ENCODE peak calls at places on chromosomes 1 and 21, in five cellular contexts. D is fibroblast of lung, E is SJCRH30, C is colonic mucosa, R is lower lobe of right lung. F is an unnamed sample.

GRCh38 chr1:43292151-43292550 is 6.8 kb upstream of the C1orf210 start:
- DNase-seq in C (no peak), E (no peak), R (no peak), D (no peak), F (no peak)

GRCh38 chr1:151610142-151610541 is 1.7 kb upstream of the SNX27 start:
- DNase-seq in R (no peak), C (no peak), E (no peak), D (no peak), F (no peak)

GRCh38 chr1:9730096-9730901 is 78.8 kb downstream of the PIK3CD start:
- DNase-seq in C (peak; percentile 39), R (peak; percentile 87), E (no peak), D (no peak), F (no peak)

GRCh38 chr1:43286115-43286514 is 734 bp upstream of the C1orf210 start:
- DNase-seq in R (peak; percentile 46), E (no peak), D (no peak), C (peak; percentile 52), F (no peak)

GRCh38 chr21:43654806-43655489 is 4.3 kb downstream of the HSF2BP start:
- DNase-seq in E (no peak), R (no peak), D (no peak), C (no peak), F (peak; percentile 61)

GRCh38 chr1:208251015-208251414 is 6.8 kb upstream of the PLXNA2 start:
- DNase-seq in C (no peak), R (no peak), E (no peak), D (no peak), F (no peak)

GRCh38 chr1:177902151-177902765 is 67.6 kb downstream of the SEC16B start:
- DNase-seq in D (no peak), R (no peak), C (no peak), E (no peak), F (no peak)

GRCh38 chr1:22598736-22599135 is 35.4 kb downstream of the EPHA8 start:
- DNase-seq in D (no peak), E (no peak), R (peak; percentile 36), C (no peak), F (no peak)

GRCh38 chr1:88221396-88221795 is 462.7 kb upstream of the PKN2 start:
- DNase-seq in D (no peak), E (no peak), R (no peak), C (no peak), F (no peak)

GRCh38 chr1:171814692-171815091 is 26.6 kb upstream of the DNM3 start:
- DNase-seq in D (peak; percentile 78), E (no peak), C (no peak), R (no peak), F (no peak)

DNA sequence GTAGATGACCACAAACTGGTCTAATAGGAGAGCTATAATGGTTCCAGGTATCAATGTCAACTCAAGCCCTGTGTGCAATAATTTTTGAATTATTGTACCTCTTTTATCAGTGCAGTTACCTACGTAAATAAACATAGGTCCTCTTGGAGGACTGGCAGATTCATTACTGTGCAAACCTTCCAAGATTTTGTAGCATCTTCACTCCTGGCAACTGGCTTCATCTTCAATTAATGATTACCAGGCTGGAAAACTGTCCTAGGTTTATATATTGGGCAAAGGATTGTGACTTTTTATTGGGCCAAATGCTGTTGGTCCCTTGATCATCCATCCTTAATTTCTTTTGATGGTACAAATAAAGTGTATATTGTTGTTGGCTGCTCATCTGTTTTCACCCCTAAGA is 35.6 kb downstream of the C4BPA start:
- DNase-seq in C (no peak), D (no peak), E (no peak), R (no peak), F (no peak)
- H3K27ac ChIP-seq in C (no peak overlapping the region), D (no peak overlapping the region), E (no peak overlapping the region), R (no peak overlapping the region), F (no peak overlapping the region)

DNA sequence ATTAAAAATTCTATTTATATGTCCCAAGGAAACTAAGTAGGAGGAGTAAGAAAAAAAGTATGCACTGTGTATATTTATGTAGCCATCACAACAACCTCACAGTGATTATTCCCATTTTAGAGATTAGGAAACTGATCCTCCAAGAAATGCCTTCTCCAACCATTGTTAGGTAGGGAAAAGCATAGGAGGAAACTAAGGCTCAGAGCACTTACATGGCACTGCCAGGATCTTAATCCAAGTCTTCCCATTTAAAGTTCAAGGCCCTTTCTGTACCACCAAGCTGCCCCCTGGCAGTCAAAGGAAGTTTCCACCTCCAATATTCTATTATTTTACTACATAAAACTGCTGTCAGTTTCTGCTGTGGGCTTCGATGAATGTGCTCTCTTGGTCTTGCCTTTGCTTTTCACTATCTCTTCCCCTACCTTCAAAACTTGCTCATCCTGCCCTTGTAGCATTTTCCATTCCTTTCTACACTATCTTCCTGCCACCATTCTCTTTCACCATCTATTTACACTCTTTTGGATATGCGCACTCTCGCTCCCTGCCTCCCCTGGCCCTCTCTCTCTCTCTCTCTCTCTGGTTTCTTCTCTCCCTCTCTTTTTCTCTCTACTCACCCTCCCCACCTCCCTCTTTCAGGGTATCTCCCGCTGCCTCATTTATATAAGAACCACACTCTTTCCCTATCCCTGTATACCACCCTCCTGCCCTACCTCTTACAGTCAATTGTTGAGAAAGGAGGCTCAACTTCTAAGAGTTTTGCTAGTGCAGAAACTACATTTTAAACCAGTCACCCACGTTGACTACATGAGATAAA is 34.0 kb downstream of the PUM1 start:
- DNase-seq in D (no peak), C (no peak), R (no peak), E (no peak), F (no peak)
- H3K4me1 ChIP-seq in D (peaks cover 8% of the 10 kb centered on the region), C (peaks cover 10% of the 10 kb centered on the region), R (peaks cover 58% of the 10 kb centered on the region), E (no peaks in the 10 kb centered on the region), F (peaks cover 13% of the 10 kb centered on the region)

GRCh38 chr1:46617833-46618232 is 1.2 kb upstream of the MOB3C start:
- DNase-seq in E (no peak), R (no peak), C (no peak), D (no peak), F (no peak)

GRCh38 chr1:46615088-46615487 is 1.5 kb downstream of the MOB3C start:
- DNase-seq in D (no peak), C (no peak), E (no peak), R (no peak), F (no peak)

GRCh38 chr1:46615735-46616134 is 876 bp downstream of the MOB3C start:
- DNase-seq in E (no peak), D (no peak), C (no peak), R (no peak), F (no peak)

GRCh38 chr1:46617108-46617694 is 590 bp upstream of the MOB3C start:
- DNase-seq in E (no peak), R (no peak), D (no peak), C (no peak), F (no peak)

GRCh38 chr1:46616277-46617107 is at the start of gene MOB3C:
- DNase-seq in C (peak; percentile 87), R (peak; percentile 88), D (peak; percentile 78), E (peak; percentile 77), F (peak; percentile 83)
- H3K27ac ChIP-seq in C (peak within 1 kb of the TSS; percentile 88), R (peak within 1 kb of the TSS; percentile 92), D (peak within 1 kb of the TSS; percentile 70), E (no peak within 1 kb of the TSS), F (peak within 1 kb of the TSS; percentile 62)

GRCh38 chr21:45584786-45585185 is 42.5 kb upstream of the SLC19A1 start:
- DNase-seq in D (no peak), C (no peak), R (peak; percentile 38), E (no peak), F (no peak)
- H3K4me1 ChIP-seq in D (no peaks in the 10 kb centered on the region), C (no peaks in the 10 kb centered on the region), R (peaks cover 6% of the 10 kb centered on the region), E (no peaks in the 10 kb centered on the region), F (no peaks in the 10 kb centered on the region)

GRCh38 chr1:224632921-224633321 is 16.8 kb downstream of the CNIH3 start:
- DNase-seq in C (no peak), E (no peak), R (no peak), D (no peak), F (peak; percentile 87)
- H3K27ac ChIP-seq in C (no peak overlapping the region), E (no peak overlapping the region), R (no peak overlapping the region), D (peak overlapping the region; percentile 36), F (peak overlapping the region; percentile 90)